ENCODE peak calls at places on chromosomes 12 and 14, in six cellular contexts. O, R, U, Z, Y and I are unnamed samples.

GRCh38 chr14:93713726-93714405 is 74.4 kb downstream of the PRIMA1 start:
- DNase-seq in U (no peak), R (no peak), O (no peak), Y (no peak), Z (no peak), I (no peak)

GRCh38 chr14:21098134-21098891 is at the start of gene ZNF219:
- DNase-seq in Y (peak), O (no peak), R (peak), U (peak), Z (no peak), I (peak)

GRCh38 chr12:30824311-30824710 is 69.6 kb upstream of the CAPRIN2 start:
- DNase-seq in R (no peak), Y (no peak), Z (no peak), O (no peak), U (no peak), I (no peak)

GRCh38 chr12:109934026-109934425 is 34.0 kb downstream of the TCHP start:
- DNase-seq in Z (no peak), R (peak), U (no peak), Y (no peak), O (no peak), I (no peak)

GRCh38 chr12:75706786-75707605 is 195.6 kb upstream of the KRR1 start:
- DNase-seq in Y (no peak), U (peak), R (no peak), Z (no peak), O (no peak), I (no peak)

GRCh38 chr14:20606190-20606901 is 15.2 kb upstream of the RNASE12 start:
- DNase-seq in R (no peak), U (peak), Z (no peak), Y (no peak), O (no peak), I (no peak)

GRCh38 chr12:2963760-2964292 is 4.6 kb downstream of the TEAD4 start:
- DNase-seq in Y (peak), R (no peak), U (no peak), Z (no peak), O (no peak), I (peak)

GRCh38 chr12:49131973-49132461 is 822 bp upstream of the TUBA1B start:
- DNase-seq in U (peak), O (peak), Y (no peak), R (no peak), Z (peak), I (no peak)

GRCh38 chr12:109163150-109163549 is 46.8 kb downstream of the ACACB start:
- DNase-seq in R (no peak), Z (no peak), Y (no peak), O (no peak), U (no peak), I (no peak)

GRCh38 chr12:62891805-62892549 is 43.0 kb downstream of the PPM1H start:
- DNase-seq in O (no peak), Z (no peak), R (no peak), U (no peak), Y (no peak), I (no peak)

GRCh38 chr12:32569256-32569655 is 109.8 kb upstream of the DNM1L start:
- DNase-seq in R (no peak), O (no peak), U (no peak), Z (no peak), Y (no peak), I (no peak)

GRCh38 chr12:116964004-116964739 is 53.4 kb downstream of the FBXW8 start:
- DNase-seq in O (no peak), Y (no peak), R (no peak), Z (no peak), U (no peak), I (no peak)

GRCh38 chr12:75913502-75914110 is 118.0 kb downstream of the PHLDA1 start:
- DNase-seq in R (no peak), Z (no peak), O (peak), Y (no peak), U (no peak), I (peak)

GRCh38 chr12:25970916-25971674 is 12.6 kb downstream of the RASSF8 start:
- DNase-seq in Y (no peak), O (no peak), U (no peak), R (no peak), Z (no peak), I (no peak)